ENCODE peak calls at places on chromosomes 1 and 21, in nine cellular contexts. One of them, this sample, is unnamed.

GRCh38 chr1:234433563-234434285 is 45.3 kb downstream of the TARBP1 start:
- DNase-seq in adrenal gland: no peak
- DNase-seq in naive thymus-derived CD4-positive, alpha-beta T cell: no peak
- DNase-seq in CD8-positive, alpha-beta T cell: no peak
- DNase-seq in right cardiac atrium: no peak
- DNase-seq in AG10803: peak; percentile 28
- DNase-seq in aorta: no peak
- DNase-seq in cardiac fibroblast: peak; percentile 32
- DNase-seq in PC-3: peak; percentile 81
- DNase-seq in this sample: peak; percentile 96

GRCh38 chr1:50420689-50421365 is 2.4 kb downstream of the DMRTA2 start:
- DNase-seq in PC-3: no peak
- DNase-seq in aorta: no peak
- DNase-seq in adrenal gland: no peak
- DNase-seq in CD8-positive, alpha-beta T cell: no peak
- DNase-seq in right cardiac atrium: no peak
- DNase-seq in cardiac fibroblast: no peak
- DNase-seq in naive thymus-derived CD4-positive, alpha-beta T cell: no peak
- DNase-seq in AG10803: no peak
- DNase-seq in this sample: no peak

GRCh38 chr1:66628951-66629350 is 95.0 kb downstream of the SGIP1 start:
- DNase-seq in adrenal gland: no peak
- DNase-seq in AG10803: no peak
- DNase-seq in PC-3: no peak
- DNase-seq in CD8-positive, alpha-beta T cell: no peak
- DNase-seq in right cardiac atrium: no peak
- DNase-seq in naive thymus-derived CD4-positive, alpha-beta T cell: no peak
- DNase-seq in cardiac fibroblast: no peak
- DNase-seq in aorta: no peak
- DNase-seq in this sample: no peak

GRCh38 chr1:11704691-11705475 is 13.4 kb downstream of the DRAXIN start:
- DNase-seq in right cardiac atrium: no peak
- DNase-seq in naive thymus-derived CD4-positive, alpha-beta T cell: no peak
- DNase-seq in PC-3: no peak
- DNase-seq in CD8-positive, alpha-beta T cell: no peak
- DNase-seq in cardiac fibroblast: no peak
- DNase-seq in aorta: no peak
- DNase-seq in adrenal gland: no peak
- DNase-seq in AG10803: no peak
- DNase-seq in this sample: no peak

GRCh38 chr21:41961753-41962152 is 7.9 kb upstream of the C2CD2 start:
- DNase-seq in AG10803: no peak
- DNase-seq in right cardiac atrium: no peak
- DNase-seq in naive thymus-derived CD4-positive, alpha-beta T cell: no peak
- DNase-seq in adrenal gland: no peak
- DNase-seq in cardiac fibroblast: no peak
- DNase-seq in aorta: no peak
- DNase-seq in CD8-positive, alpha-beta T cell: no peak
- DNase-seq in PC-3: no peak
- DNase-seq in this sample: no peak

GRCh38 chr1:183571678-183572268 is 18.5 kb downstream of the NCF2 start:
- DNase-seq in cardiac fibroblast: no peak
- DNase-seq in PC-3: peak; percentile 26
- DNase-seq in aorta: no peak
- DNase-seq in right cardiac atrium: no peak
- DNase-seq in naive thymus-derived CD4-positive, alpha-beta T cell: no peak
- DNase-seq in CD8-positive, alpha-beta T cell: no peak
- DNase-seq in AG10803: peak; percentile 20
- DNase-seq in adrenal gland: no peak
- DNase-seq in this sample: no peak

GRCh38 chr1:87202922-87203655 is 125.6 kb upstream of the LMO4 start:
- DNase-seq in right cardiac atrium: no peak
- DNase-seq in PC-3: no peak
- DNase-seq in naive thymus-derived CD4-positive, alpha-beta T cell: no peak
- DNase-seq in AG10803: no peak
- DNase-seq in cardiac fibroblast: no peak
- DNase-seq in aorta: no peak
- DNase-seq in CD8-positive, alpha-beta T cell: no peak
- DNase-seq in adrenal gland: no peak
- DNase-seq in this sample: no peak

GRCh38 chr1:77538956-77539509 is 143.4 kb downstream of the ZZZ3 start:
- DNase-seq in aorta: peak; percentile 49
- DNase-seq in right cardiac atrium: no peak
- DNase-seq in AG10803: peak; percentile 96
- DNase-seq in CD8-positive, alpha-beta T cell: no peak
- DNase-seq in cardiac fibroblast: peak; percentile 84
- DNase-seq in adrenal gland: no peak
- DNase-seq in naive thymus-derived CD4-positive, alpha-beta T cell: no peak
- DNase-seq in PC-3: peak; percentile 80
- DNase-seq in this sample: peak; percentile 65

GRCh38 chr1:206508956-206509355 is 1.6 kb downstream of the RASSF5 start:
- DNase-seq in CD8-positive, alpha-beta T cell: no peak
- DNase-seq in AG10803: peak; percentile 93
- DNase-seq in cardiac fibroblast: peak; percentile 74
- DNase-seq in aorta: peak; percentile 48
- DNase-seq in naive thymus-derived CD4-positive, alpha-beta T cell: no peak
- DNase-seq in right cardiac atrium: no peak
- DNase-seq in PC-3: no peak
- DNase-seq in adrenal gland: no peak
- DNase-seq in this sample: no peak

GRCh38 chr1:18668051-18668450 is 37.4 kb downstream of the PAX7 start:
- DNase-seq in naive thymus-derived CD4-positive, alpha-beta T cell: no peak
- DNase-seq in right cardiac atrium: no peak
- DNase-seq in AG10803: no peak
- DNase-seq in cardiac fibroblast: no peak
- DNase-seq in adrenal gland: no peak
- DNase-seq in PC-3: peak; percentile 86
- DNase-seq in CD8-positive, alpha-beta T cell: no peak
- DNase-seq in aorta: no peak
- DNase-seq in this sample: peak; percentile 29

GRCh38 chr1:233518344-233518743 is 95.6 kb upstream of the KCNK1 start:
- DNase-seq in naive thymus-derived CD4-positive, alpha-beta T cell: no peak
- DNase-seq in AG10803: peak; percentile 1
- DNase-seq in aorta: no peak
- DNase-seq in cardiac fibroblast: peak; percentile 23
- DNase-seq in PC-3: peak; percentile 85
- DNase-seq in CD8-positive, alpha-beta T cell: no peak
- DNase-seq in right cardiac atrium: no peak
- DNase-seq in adrenal gland: peak; percentile 28
- DNase-seq in this sample: peak; percentile 32

GRCh38 chr1:18882511-18882910 is 19.8 kb downstream of the ALDH4A1 start:
- DNase-seq in CD8-positive, alpha-beta T cell: no peak
- DNase-seq in PC-3: no peak
- DNase-seq in adrenal gland: peak; percentile 65
- DNase-seq in aorta: no peak
- DNase-seq in right cardiac atrium: no peak
- DNase-seq in cardiac fibroblast: no peak
- DNase-seq in naive thymus-derived CD4-positive, alpha-beta T cell: no peak
- DNase-seq in AG10803: peak; percentile 53
- DNase-seq in this sample: no peak

GRCh38 chr1:156767879-156768608 is 709 bp downstream of the PRCC start:
- DNase-seq in naive thymus-derived CD4-positive, alpha-beta T cell: no peak
- DNase-seq in aorta: peak; percentile 69
- DNase-seq in adrenal gland: peak; percentile 46
- DNase-seq in CD8-positive, alpha-beta T cell: no peak
- DNase-seq in AG10803: peak; percentile 18
- DNase-seq in right cardiac atrium: peak; percentile 82
- DNase-seq in cardiac fibroblast: peak; percentile 12
- DNase-seq in PC-3: no peak
- DNase-seq in this sample: no peak

GRCh38 chr1:37945743-37946702 is 830 bp downstream of the INPP5B start:
- DNase-seq in CD8-positive, alpha-beta T cell: no peak
- DNase-seq in AG10803: peak; percentile 96
- DNase-seq in adrenal gland: peak; percentile 78
- DNase-seq in cardiac fibroblast: peak; percentile 98
- DNase-seq in naive thymus-derived CD4-positive, alpha-beta T cell: no peak
- DNase-seq in aorta: peak; percentile 84
- DNase-seq in right cardiac atrium: peak; percentile 88
- DNase-seq in PC-3: no peak
- DNase-seq in this sample: no peak

GRCh38 chr1:84272401-84272800 is 29.1 kb upstream of the SAMD13 start:
- DNase-seq in right cardiac atrium: no peak
- DNase-seq in AG10803: no peak
- DNase-seq in adrenal gland: no peak
- DNase-seq in cardiac fibroblast: no peak
- DNase-seq in naive thymus-derived CD4-positive, alpha-beta T cell: no peak
- DNase-seq in PC-3: peak; percentile 74
- DNase-seq in CD8-positive, alpha-beta T cell: no peak
- DNase-seq in aorta: no peak
- DNase-seq in this sample: peak; percentile 28
- H3K4me3 ChIP-seq in right cardiac atrium: no peak overlapping the region
- H3K4me3 ChIP-seq in AG10803: no peak overlapping the region
- H3K4me3 ChIP-seq in adrenal gland: no peak overlapping the region
- H3K4me3 ChIP-seq in cardiac fibroblast: no peak overlapping the region
- H3K4me3 ChIP-seq in naive thymus-derived CD4-positive, alpha-beta T cell: no peak overlapping the region
- H3K4me3 ChIP-seq in PC-3: no peak overlapping the region
- H3K4me3 ChIP-seq in CD8-positive, alpha-beta T cell: no peak overlapping the region
- H3K4me3 ChIP-seq in aorta: no peak overlapping the region
- H3K4me3 ChIP-seq in this sample: no peak overlapping the region

DNA sequence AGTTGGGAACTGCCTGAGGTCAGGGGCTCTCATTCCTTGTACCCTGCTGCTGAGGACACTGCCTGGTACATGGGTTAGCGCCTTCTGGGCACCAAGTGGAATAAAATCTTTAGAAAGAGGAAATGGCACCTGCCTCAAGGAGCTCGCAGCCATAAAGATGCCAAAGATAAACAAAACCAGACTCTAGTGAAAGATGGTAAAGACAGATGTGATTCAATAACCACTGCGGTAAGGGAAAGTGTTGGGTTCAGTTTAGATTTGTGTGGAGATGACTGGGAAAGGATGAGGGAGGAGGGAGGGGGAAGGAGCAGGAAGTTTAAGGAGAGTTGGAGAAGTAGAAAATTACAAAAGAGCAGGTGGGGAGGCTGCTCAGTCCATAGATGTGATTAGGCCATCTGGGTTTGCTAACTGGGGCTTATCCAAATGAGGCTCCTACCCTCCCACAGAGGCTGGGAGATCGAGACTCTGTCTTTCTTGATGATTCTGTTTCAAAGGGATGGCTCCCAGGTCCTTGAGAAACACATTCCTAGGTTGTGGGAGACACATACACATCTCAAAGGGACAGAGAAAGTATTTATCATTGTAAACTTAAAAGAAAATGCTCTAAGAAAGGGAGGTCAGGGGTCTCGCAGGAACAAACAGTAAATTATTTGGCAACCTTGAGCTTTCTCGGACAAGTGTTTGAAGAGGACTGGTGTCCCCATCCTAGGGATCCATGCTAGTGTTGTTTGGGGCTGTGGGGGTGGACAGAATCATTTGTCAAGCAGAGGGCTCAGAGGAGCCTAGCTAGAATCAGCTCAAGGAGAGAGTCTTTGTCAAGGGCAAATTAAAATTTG is 65.7 kb upstream of the MORC3 start:
- DNase-seq in naive thymus-derived CD4-positive, alpha-beta T cell: no peak
- DNase-seq in AG10803: no peak
- DNase-seq in right cardiac atrium: no peak
- DNase-seq in aorta: no peak
- DNase-seq in PC-3: no peak
- DNase-seq in CD8-positive, alpha-beta T cell: no peak
- DNase-seq in cardiac fibroblast: no peak
- DNase-seq in adrenal gland: no peak
- DNase-seq in this sample: no peak
- H3K4me3 ChIP-seq in naive thymus-derived CD4-positive, alpha-beta T cell: no peak overlapping the region
- H3K4me3 ChIP-seq in AG10803: no peak overlapping the region
- H3K4me3 ChIP-seq in right cardiac atrium: no peak overlapping the region
- H3K4me3 ChIP-seq in aorta: no peak overlapping the region
- H3K4me3 ChIP-seq in PC-3: no peak overlapping the region
- H3K4me3 ChIP-seq in CD8-positive, alpha-beta T cell: no peak overlapping the region
- H3K4me3 ChIP-seq in cardiac fibroblast: no peak overlapping the region
- H3K4me3 ChIP-seq in adrenal gland: no peak overlapping the region
- H3K4me3 ChIP-seq in this sample: no peak overlapping the region

GRCh38 chr1:93411000-93411399 is 36.9 kb upstream of the FNBP1L start:
- DNase-seq in naive thymus-derived CD4-positive, alpha-beta T cell: no peak
- DNase-seq in AG10803: no peak
- DNase-seq in right cardiac atrium: no peak
- DNase-seq in adrenal gland: no peak
- DNase-seq in PC-3: no peak
- DNase-seq in CD8-positive, alpha-beta T cell: no peak
- DNase-seq in cardiac fibroblast: no peak
- DNase-seq in aorta: no peak
- DNase-seq in this sample: no peak
- H3K4me3 ChIP-seq in naive thymus-derived CD4-positive, alpha-beta T cell: no peak overlapping the region
- H3K4me3 ChIP-seq in AG10803: no peak overlapping the region
- H3K4me3 ChIP-seq in right cardiac atrium: no peak overlapping the region
- H3K4me3 ChIP-seq in adrenal gland: no peak overlapping the region
- H3K4me3 ChIP-seq in PC-3: no peak overlapping the region
- H3K4me3 ChIP-seq in CD8-positive, alpha-beta T cell: no peak overlapping the region
- H3K4me3 ChIP-seq in cardiac fibroblast: no peak overlapping the region
- H3K4me3 ChIP-seq in aorta: no peak overlapping the region
- H3K4me3 ChIP-seq in this sample: no peak overlapping the region

GRCh38 chr1:25106981-25107642 is 125.2 kb downstream of the SYF2 start:
- DNase-seq in naive thymus-derived CD4-positive, alpha-beta T cell: no peak
- DNase-seq in PC-3: no peak
- DNase-seq in AG10803: peak; percentile 69
- DNase-seq in CD8-positive, alpha-beta T cell: no peak
- DNase-seq in adrenal gland: no peak
- DNase-seq in cardiac fibroblast: no peak
- DNase-seq in aorta: no peak
- DNase-seq in right cardiac atrium: no peak
- DNase-seq in this sample: no peak
- H3K4me3 ChIP-seq in naive thymus-derived CD4-positive, alpha-beta T cell: no peak overlapping the region
- H3K4me3 ChIP-seq in PC-3: no peak overlapping the region
- H3K4me3 ChIP-seq in AG10803: no peak overlapping the region
- H3K4me3 ChIP-seq in CD8-positive, alpha-beta T cell: no peak overlapping the region
- H3K4me3 ChIP-seq in adrenal gland: no peak overlapping the region
- H3K4me3 ChIP-seq in cardiac fibroblast: no peak overlapping the region
- H3K4me3 ChIP-seq in aorta: no peak overlapping the region
- H3K4me3 ChIP-seq in right cardiac atrium: no peak overlapping the region
- H3K4me3 ChIP-seq in this sample: no peak overlapping the region

GRCh38 chr1:43531453-43531905 is 796 bp downstream of the PTPRF start:
- DNase-seq in right cardiac atrium: no peak
- DNase-seq in naive thymus-derived CD4-positive, alpha-beta T cell: no peak
- DNase-seq in AG10803: peak; percentile 20
- DNase-seq in adrenal gland: no peak
- DNase-seq in CD8-positive, alpha-beta T cell: no peak
- DNase-seq in cardiac fibroblast: no peak
- DNase-seq in aorta: no peak
- DNase-seq in PC-3: peak; percentile 33
- DNase-seq in this sample: no peak
- H3K4me3 ChIP-seq in right cardiac atrium: peak overlapping the region; percentile 90
- H3K4me3 ChIP-seq in naive thymus-derived CD4-positive, alpha-beta T cell: no peak overlapping the region
- H3K4me3 ChIP-seq in AG10803: peak overlapping the region; percentile 76
- H3K4me3 ChIP-seq in adrenal gland: peak overlapping the region; percentile 45
- H3K4me3 ChIP-seq in CD8-positive, alpha-beta T cell: peak overlapping the region; percentile 41
- H3K4me3 ChIP-seq in cardiac fibroblast: peak overlapping the region; percentile 75
- H3K4me3 ChIP-seq in aorta: peak overlapping the region; percentile 90
- H3K4me3 ChIP-seq in PC-3: peak overlapping the region; percentile 98
- H3K4me3 ChIP-seq in this sample: peak overlapping the region; percentile 87

This sample was measured in bronchial epithelial cell.